ENCODE peak calls at places on chromosomes 16 and 17, in six cellular contexts. B, C, Y, L, X and O are unnamed samples.

GRCh38 chr16:28155293-28155692 is 56.5 kb downstream of the XPO6 start:
- DNase-seq in B (no peak), C (no peak), Y (no peak), L (no peak), X (no peak), O (no peak)

GRCh38 chr17:71703701-71704100 is 417.1 kb upstream of the SOX9 start:
- DNase-seq in B (no peak), C (no peak), Y (no peak), L (peak; percentile 6), X (no peak), O (no peak)

GRCh38 chr16:24977673-24978065 is 37.5 kb downstream of the ARHGAP17 start:
- DNase-seq in B (no peak), C (no peak), Y (no peak), L (peak; percentile 86), X (no peak), O (no peak)

GRCh38 chr17:12362853-12363252 is 302.8 kb upstream of the MYOCD start:
- DNase-seq in B (no peak), C (no peak), Y (no peak), L (no peak), X (no peak), O (no peak)

GRCh38 chr17:61538480-61538879 is 52.5 kb downstream of the NACA2 start:
- DNase-seq in B (no peak), C (no peak), Y (no peak), L (no peak), X (no peak), O (no peak)

GRCh38 chr16:87461466-87461975 is 31.3 kb downstream of the ZCCHC14 start:
- DNase-seq in B (no peak), C (peak; percentile 93), Y (no peak), L (peak; percentile 55), X (no peak), O (no peak)

GRCh38 chr16:68013440-68013839 is 2.3 kb downstream of the DPEP2NB start:
- DNase-seq in B (no peak), C (peak; percentile 41), Y (no peak), L (no peak), X (no peak), O (no peak)

GRCh38 chr17:66975614-66976378 is 11.3 kb downstream of the CACNG4 start:
- DNase-seq in B (no peak), C (peak; percentile 25), Y (no peak), L (peak; percentile 46), X (no peak), O (no peak)

GRCh38 chr17:19978206-19978802 is 676 bp upstream of the AKAP10 start:
- DNase-seq in B (no peak), C (no peak), Y (no peak), L (peak; percentile 14), X (peak; percentile 56), O (peak; percentile 10)

GRCh38 chr16:11498683-11499082 is 88.0 kb downstream of the LITAF start:
- DNase-seq in B (no peak), C (no peak), Y (no peak), L (no peak), X (no peak), O (no peak)

GRCh38 chr17:66915204-66915611 is 49.3 kb upstream of the CACNG4 start:
- DNase-seq in B (no peak), C (peak; percentile 64), Y (no peak), L (peak; percentile 40), X (no peak), O (no peak)

GRCh38 chr17:44633998-44634397 is 22.3 kb upstream of the MEIOC start:
- DNase-seq in B (no peak), C (no peak), Y (no peak), L (no peak), X (no peak), O (no peak)

GRCh38 chr17:34236341-34236892 is 18.7 kb upstream of the CCL2 start:
- DNase-seq in B (no peak), C (no peak), Y (no peak), L (no peak), X (no peak), O (no peak)

GRCh38 chr17:48841395-48841831 is 10.6 kb downstream of the CALCOCO2 start:
- DNase-seq in B (no peak), C (peak; percentile 35), Y (no peak), L (peak; percentile 60), X (peak; percentile 75), O (no peak)

GRCh38 chr16:75219838-75220237 is 1.1 kb downstream of the CTRB1 start:
- DNase-seq in B (no peak), C (no peak), Y (no peak), L (no peak), X (no peak), O (no peak)

GRCh38 chr16:53958481-53958880 is 254.5 kb downstream of the FTO start:
- DNase-seq in B (no peak), C (no peak), Y (no peak), L (no peak), X (no peak), O (no peak)

GRCh38 chr17:6082335-6082734 is 12.2 kb downstream of the WSCD1 start:
- DNase-seq in B (no peak), C (no peak), Y (no peak), L (no peak), X (no peak), O (no peak)

GRCh38 chr17:68033636-68034451 is 1.7 kb upstream of the KPNA2 start:
- DNase-seq in B (no peak), C (no peak), Y (no peak), L (peak; percentile 69), X (no peak), O (no peak)

GRCh38 chr17:7842380-7842949 is 8.4 kb downstream of the KDM6B start:
- DNase-seq in B (peak; percentile 87), C (peak; percentile 95), Y (no peak), L (peak; percentile 97), X (peak; percentile 41), O (peak; percentile 54)

GRCh38 chr17:17732892-17733670 is 51.8 kb downstream of the RAI1 start:
- DNase-seq in B (no peak), C (peak; percentile 39), Y (no peak), L (peak; percentile 79), X (no peak), O (no peak)

GRCh38 chr17:44004077-44004760 is at the start of gene NAGS:
- DNase-seq in B (no peak), C (no peak), Y (no peak), L (no peak), X (no peak), O (no peak)

GRCh38 chr16:51637744-51638100 is 486.7 kb upstream of the SALL1 start:
- DNase-seq in B (no peak), C (peak; percentile 2), Y (peak; percentile 26), L (peak; percentile 33), X (no peak), O (no peak)

GRCh38 chr17:43171761-43172487 is 910 bp downstream of the NBR1 start:
- DNase-seq in B (no peak), C (peak; percentile 88), Y (peak; percentile 44), L (peak; percentile 98), X (peak; percentile 30), O (no peak)

GRCh38 chr16:72952404-72953301 is 95.3 kb downstream of the ZFHX3 start:
- DNase-seq in B (no peak), C (no peak), Y (no peak), L (peak; percentile 58), X (no peak), O (no peak)

GRCh38 chr17:80294653-80295052 is 34.0 kb downstream of the RNF213 start:
- DNase-seq in B (no peak), C (no peak), Y (no peak), L (no peak), X (no peak), O (no peak)

GRCh38 chr16:52254753-52255152 is 292.2 kb downstream of the TOX3 start:
- DNase-seq in B (no peak), C (no peak), Y (no peak), L (no peak), X (no peak), O (no peak)

GRCh38 chr16:59164461-59164860 is 430.3 kb upstream of the GOT2 start:
- DNase-seq in B (no peak), C (no peak), Y (no peak), L (no peak), X (no peak), O (no peak)

GRCh38 chr17:52159159-52159809 is 770 bp upstream of the CA10 start:
- DNase-seq in B (no peak), C (no peak), Y (no peak), L (no peak), X (no peak), O (peak; percentile 71)

GRCh38 chr16:12416136-12416787 is 387.4 kb downstream of the CPPED1 start:
- DNase-seq in B (no peak), C (no peak), Y (no peak), L (peak; percentile 3), X (no peak), O (no peak)

GRCh38 chr17:75289832-75290337 is 652 bp upstream of the SLC25A19 start:
- DNase-seq in B (peak; percentile 48), C (peak; percentile 47), Y (no peak), L (peak; percentile 79), X (peak; percentile 57), O (peak; percentile 53)

GRCh38 chr16:54647731-54648221 is 282.9 kb upstream of the IRX5 start:
- DNase-seq in B (no peak), C (peak; percentile 84), Y (no peak), L (no peak), X (no peak), O (no peak)

GRCh38 chr16:66238696-66239095 is 127.8 kb upstream of the CDH5 start:
- DNase-seq in B (no peak), C (no peak), Y (no peak), L (no peak), X (no peak), O (no peak)

GRCh38 chr17:58504826-58505351 is 9.5 kb downstream of the MTMR4 start:
- DNase-seq in B (no peak), C (no peak), Y (no peak), L (no peak), X (no peak), O (no peak)